ENCODE peak calls at places on chromosomes 4 and X, in ten cellular contexts. G is iPS DF 19.7; W is head of caudate nucleus; D is NCI-H345; A is GM13977; M is activated CD4-positive, CD25-positive, alpha-beta regulatory T cell; C is HFFc6; F is AG10803; Z is NCI-H1092; V is endothelial cell. L is an unnamed sample.

GRCh38 chr4:152024881-152025280 is 264.1 kb upstream of the GATB start:
- DNase-seq in G (no peak), W (no peak), D (no peak), A (no peak), M (no peak), C (no peak), F (no peak), Z (no peak), V (no peak), L (no peak)

GRCh38 chr4:176721459-176721858 is 71.3 kb downstream of the VEGFC start:
- DNase-seq in G (no peak), W (no peak), D (no peak), A (no peak), M (no peak), C (no peak), F (no peak), Z (no peak), V (no peak), L (no peak)

GRCh38 chrX:38664285-38664684 is 102.9 kb downstream of the TSPAN7 start:
- DNase-seq in G (no peak), W (no peak), D (peak; percentile 7), A (no peak), M (no peak), C (peak; percentile 16), F (peak; percentile 36), Z (peak; percentile 5), V (peak; percentile 14), L (peak; percentile 26)

GRCh38 chrX:115372026-115372610 is 82.6 kb downstream of the LUZP4 start:
- DNase-seq in G (peak; percentile 9), W (no peak), D (no peak), A (no peak), M (no peak), C (peak; percentile 52), F (peak; percentile 72), Z (no peak), V (no peak), L (peak; percentile 12)

GRCh38 chr4:24428850-24429249 is 155.5 kb downstream of the DHX15 start:
- DNase-seq in G (no peak), W (no peak), D (no peak), A (no peak), M (no peak), C (no peak), F (no peak), Z (no peak), V (no peak), L (no peak)

GRCh38 chr4:140308366-140309123 is 64.9 kb upstream of the SCOC start:
- DNase-seq in G (no peak), W (peak; percentile 71), D (no peak), A (no peak), M (no peak), C (peak; percentile 28), F (peak; percentile 96), Z (no peak), V (no peak), L (no peak)

GRCh38 chr4:42280327-42281095 is 116.8 kb upstream of the SHISA3 start:
- DNase-seq in G (no peak), W (no peak), D (peak; percentile 5), A (peak; percentile 65), M (no peak), C (no peak), F (peak; percentile 17), Z (peak; percentile 7), V (peak; percentile 30), L (peak; percentile 35)

GRCh38 chrX:129648514-129649267 is 6.1 kb downstream of the APLN start:
- DNase-seq in G (no peak), W (no peak), D (no peak), A (no peak), M (no peak), C (no peak), F (no peak), Z (no peak), V (no peak), L (no peak)

GRCh38 chr4:158313566-158313965 is 103.3 kb downstream of the TMEM144 start:
- DNase-seq in G (no peak), W (no peak), D (no peak), A (no peak), M (no peak), C (no peak), F (no peak), Z (no peak), V (no peak), L (no peak)

GRCh38 chrX:131633285-131633917 is 89.5 kb downstream of the OR13H1 start:
- DNase-seq in G (peak; percentile 12), W (peak; percentile 66), D (peak; percentile 59), A (peak; percentile 46), M (peak; percentile 0), C (peak; percentile 27), F (peak; percentile 43), Z (peak; percentile 49), V (peak; percentile 50), L (peak; percentile 29)

L was measured in HCT116.